ENCODE peak calls at places on chromosomes 6 and 20, in seven cellular contexts. W, X, F, I, Y, T and U are unnamed samples.

GRCh38 chr6:73455865-73456629 is 4.0 kb upstream of the CGAS start:
- DNase-seq in Y (no peak), I (no peak), X (no peak), W (no peak), F (peak), T (peak), U (no peak)

GRCh38 chr6:7468382-7469081 is 72.9 kb upstream of the DSP start:
- DNase-seq in Y (no peak), T (peak), F (peak), W (peak), X (no peak), I (no peak), U (peak)

GRCh38 chr6:135328136-135328535 is 147.0 kb downstream of the MYB start:
- DNase-seq in X (no peak), I (no peak), F (no peak), W (no peak), Y (no peak), T (no peak), U (no peak)

GRCh38 chr6:104118274-104118673 is 741.4 kb downstream of the HACE1 start:
- DNase-seq in T (peak), Y (no peak), X (no peak), W (peak), F (no peak), I (no peak), U (peak)

GRCh38 chr6:135938588-135939215 is 87.2 kb downstream of the PDE7B start:
- DNase-seq in F (peak), W (peak), T (peak), Y (no peak), I (no peak), X (no peak), U (peak)

GRCh38 chr20:47133809-47134456 is 222.6 kb downstream of the ZMYND8 start:
- DNase-seq in Y (no peak), I (no peak), W (peak), X (no peak), F (peak), T (peak), U (peak)

GRCh38 chr6:119390276-119390793 is 40.8 kb upstream of the MAN1A1 start:
- DNase-seq in T (peak), X (no peak), I (no peak), Y (no peak), F (no peak), W (peak), U (no peak)

GRCh38 chr20:13458860-13459451 is 179.8 kb downstream of the TASP1 start:
- DNase-seq in T (peak), W (peak), Y (peak), I (no peak), X (no peak), F (peak), U (peak)

GRCh38 chr6:95578106-95578410 is 723 bp downstream of the MANEA start:
- DNase-seq in F (peak), Y (no peak), I (no peak), X (no peak), W (no peak), T (no peak), U (peak)

GRCh38 chr6:168158280-168158979 is 79.4 kb upstream of the FRMD1 start:
- DNase-seq in T (peak), W (no peak), I (peak), X (peak), F (no peak), Y (no peak), U (no peak)

GRCh38 chr6:35664945-35665344 is 23.8 kb downstream of the FKBP5 start:
- DNase-seq in I (no peak), Y (no peak), F (peak), T (no peak), X (no peak), W (no peak), U (no peak)

GRCh38 chr20:32162367-32162766 is 45.2 kb downstream of the PLAGL2 start:
- DNase-seq in I (no peak), Y (no peak), W (no peak), F (no peak), T (no peak), X (no peak), U (no peak)

GRCh38 chr20:18001131-18001921 is 32.5 kb downstream of the MGME1 start:
- DNase-seq in W (peak), X (no peak), I (no peak), Y (no peak), T (peak), F (peak), U (peak)

GRCh38 chr20:55580475-55580874 is 424.8 kb downstream of the CBLN4 start:
- DNase-seq in Y (no peak), X (no peak), I (no peak), F (no peak), T (no peak), W (no peak), U (no peak)

GRCh38 chr20:31841928-31842327 is 3.5 kb downstream of the FOXS1 start:
- DNase-seq in I (no peak), X (no peak), T (peak), Y (no peak), F (peak), W (no peak), U (no peak)

GRCh38 chr20:36311141-36311853 is 5.2 kb downstream of the DLGAP4 start:
- DNase-seq in I (no peak), Y (no peak), W (no peak), T (no peak), F (no peak), X (no peak), U (no peak)

GRCh38 chr6:30748851-30749540 is 4.6 kb upstream of the IER3 start:
- DNase-seq in T (peak), W (no peak), F (peak), Y (no peak), I (no peak), X (no peak), U (no peak)

GRCh38 chr6:148831064-148831463 is 84.2 kb downstream of the UST start:
- DNase-seq in W (no peak), X (no peak), F (no peak), Y (no peak), I (no peak), T (no peak), U (peak)

GRCh38 chr6:149565539-149566371 is 420 bp upstream of the GINM1 start:
- DNase-seq in W (peak), I (peak), F (peak), T (peak), Y (peak), X (peak), U (peak)

GRCh38 chr20:38829296-38829875 is 23.9 kb downstream of the PPP1R16B start:
- DNase-seq in F (no peak), I (no peak), T (no peak), Y (no peak), W (no peak), X (no peak), U (no peak)

GRCh38 chr6:83252717-83253116 is 59.6 kb downstream of the RWDD2A start:
- DNase-seq in Y (no peak), F (peak), T (peak), I (no peak), W (peak), X (no peak), U (peak)

GRCh38 chr20:53352727-53353440 is 240.8 kb downstream of the ZNF217 start:
- DNase-seq in Y (no peak), T (peak), W (peak), I (no peak), F (no peak), X (no peak), U (peak)

GRCh38 chr6:35810831-35811698 is 5.9 kb downstream of the LHFPL5 start:
- DNase-seq in X (no peak), I (no peak), T (peak), W (no peak), Y (no peak), F (peak), U (no peak)

GRCh38 chr6:4435981-4436445 is 300.6 kb upstream of the ECI2 start:
- DNase-seq in Y (no peak), X (no peak), F (no peak), T (peak), W (no peak), I (no peak), U (no peak)

GRCh38 chr6:30096829-30097228 is 16.1 kb downstream of the TRIM31 start:
- DNase-seq in X (no peak), W (no peak), I (no peak), F (no peak), T (no peak), Y (no peak), U (no peak)

GRCh38 chr6:148401581-148401980 is 58.9 kb downstream of the SASH1 start:
- DNase-seq in F (no peak), X (no peak), T (no peak), Y (no peak), I (no peak), W (no peak), U (no peak)

GRCh38 chr6:125170376-125170775 is 16.8 kb downstream of the TPD52L1 start:
- DNase-seq in Y (no peak), T (no peak), X (no peak), F (peak), W (no peak), I (no peak), U (no peak)

GRCh38 chr6:166683477-166683876 is 56.4 kb upstream of the RPS6KA2 start:
- DNase-seq in T (peak), X (no peak), Y (no peak), W (no peak), I (no peak), F (peak), U (no peak)

GRCh38 chr6:146289816-146290588 is 253.6 kb upstream of the RAB32 start:
- DNase-seq in X (no peak), Y (no peak), I (no peak), T (peak), W (no peak), F (peak), U (peak)

GRCh38 chr6:135054238-135054574 is 416 bp downstream of the HBS1L start:
- DNase-seq in T (no peak), I (no peak), X (no peak), W (no peak), Y (no peak), F (peak), U (no peak)

GRCh38 chr6:42251500-42251899 is 33.8 kb upstream of the MRPS10 start:
- DNase-seq in T (no peak), W (no peak), I (no peak), Y (no peak), F (peak), X (no peak), U (no peak)

GRCh38 chr6:152696543-152696942 is 1.2 kb upstream of the MYCT1 start:
- DNase-seq in X (no peak), T (peak), F (peak), W (no peak), Y (no peak), I (no peak), U (peak)

GRCh38 chr20:1630186-1630585 is 10.4 kb upstream of the SIRPB1 start:
- DNase-seq in I (no peak), X (no peak), Y (no peak), T (no peak), W (no peak), F (no peak), U (no peak)

GRCh38 chr6:34146801-34147592 is 1.1 kb upstream of the GRM4 start:
- DNase-seq in X (peak), W (no peak), Y (no peak), F (peak), I (peak), T (no peak), U (no peak)

GRCh38 chr6:169868458-169868857 is 117.0 kb downstream of the ERMARD start:
- DNase-seq in T (no peak), Y (no peak), X (peak), I (no peak), F (no peak), W (no peak), U (no peak)

GRCh38 chr6:7673063-7673536 is 52.8 kb upstream of the BMP6 start:
- DNase-seq in T (no peak), W (peak), F (peak), I (peak), X (peak), Y (peak), U (peak)

GRCh38 chr20:58032599-58032998 is 195.9 kb downstream of the ANKRD60 start:
- DNase-seq in X (no peak), F (no peak), I (no peak), Y (no peak), W (no peak), T (no peak), U (no peak)

GRCh38 chr20:58037631-58038030 is 190.8 kb downstream of the ANKRD60 start:
- DNase-seq in I (no peak), W (no peak), F (no peak), X (peak), T (no peak), Y (no peak), U (no peak)

GRCh38 chr20:58038123-58038654 is 190.3 kb downstream of the ANKRD60 start:
- DNase-seq in I (no peak), T (no peak), F (no peak), X (peak), Y (no peak), W (no peak), U (no peak)

GRCh38 chr20:58028123-58028522 is 200.3 kb downstream of the ANKRD60 start:
- DNase-seq in Y (no peak), I (no peak), F (no peak), X (peak), T (no peak), W (peak), U (no peak)

GRCh38 chr20:58033026-58033536 is 195.4 kb downstream of the ANKRD60 start:
- DNase-seq in W (no peak), T (no peak), Y (no peak), I (no peak), F (no peak), X (peak), U (no peak)
- H3K4ac ChIP-seq in W (no peak), T (no peak), Y (no peak), I (no peak), F (no peak), X (no peak), U (no peak)

DNA sequence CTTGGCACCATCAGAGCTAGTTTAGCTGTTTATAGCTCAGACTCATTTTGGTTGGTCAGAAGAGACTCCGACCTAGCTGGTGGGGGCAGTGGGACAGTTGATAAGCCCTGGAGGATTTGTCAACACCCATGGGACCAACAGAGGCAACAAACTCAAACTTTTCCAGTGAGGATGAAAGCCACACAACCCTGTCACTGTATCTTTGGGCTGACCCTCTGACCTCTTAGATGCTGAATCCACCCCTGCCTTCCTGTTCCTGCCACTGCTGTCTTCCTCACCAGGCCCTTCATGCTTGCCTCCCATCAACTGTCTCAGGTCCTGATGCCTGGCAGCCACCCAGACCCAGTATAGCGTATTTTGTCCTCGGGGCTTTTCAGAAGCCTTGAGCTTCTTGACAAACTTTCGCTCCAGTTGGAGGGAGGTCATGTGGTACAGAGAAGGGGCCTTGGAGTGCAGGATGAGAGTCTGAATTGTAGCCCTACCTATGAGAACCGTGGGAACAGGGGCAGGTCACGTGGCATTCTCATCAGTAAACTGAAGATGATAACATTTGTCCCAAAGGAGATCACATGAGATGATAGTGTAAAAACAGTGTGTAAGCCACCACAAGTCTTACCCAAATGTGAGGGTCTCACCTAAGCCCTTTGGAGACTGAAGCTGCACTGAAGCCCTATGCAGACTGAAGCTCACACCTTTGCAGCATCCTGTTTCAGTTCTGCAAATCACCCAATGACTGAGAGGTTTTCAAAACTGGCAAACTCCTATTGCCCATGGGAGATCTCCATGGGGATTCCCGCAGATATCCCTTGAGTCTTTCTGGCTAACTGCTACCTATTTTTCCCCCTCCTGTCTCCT is 72.0 kb upstream of the F13A1 start:
- DNase-seq in Y (no peak), T (no peak), W (no peak), I (no peak), X (no peak), F (no peak), U (no peak)
- H3K4me2 ChIP-seq in Y (no peak), T (no peak), W (no peak), I (no peak), X (no peak), F (no peak), U (no peak)

GRCh38 chr20:63551068-63551467 is 2.9 kb upstream of the FNDC11 start:
- DNase-seq in X (no peak), I (no peak), T (peak), F (no peak), Y (no peak), W (no peak), U (no peak)
- H3K4ac ChIP-seq in X (no peak), I (no peak), T (no peak), F (no peak), Y (no peak), W (no peak), U (no peak)

DNA sequence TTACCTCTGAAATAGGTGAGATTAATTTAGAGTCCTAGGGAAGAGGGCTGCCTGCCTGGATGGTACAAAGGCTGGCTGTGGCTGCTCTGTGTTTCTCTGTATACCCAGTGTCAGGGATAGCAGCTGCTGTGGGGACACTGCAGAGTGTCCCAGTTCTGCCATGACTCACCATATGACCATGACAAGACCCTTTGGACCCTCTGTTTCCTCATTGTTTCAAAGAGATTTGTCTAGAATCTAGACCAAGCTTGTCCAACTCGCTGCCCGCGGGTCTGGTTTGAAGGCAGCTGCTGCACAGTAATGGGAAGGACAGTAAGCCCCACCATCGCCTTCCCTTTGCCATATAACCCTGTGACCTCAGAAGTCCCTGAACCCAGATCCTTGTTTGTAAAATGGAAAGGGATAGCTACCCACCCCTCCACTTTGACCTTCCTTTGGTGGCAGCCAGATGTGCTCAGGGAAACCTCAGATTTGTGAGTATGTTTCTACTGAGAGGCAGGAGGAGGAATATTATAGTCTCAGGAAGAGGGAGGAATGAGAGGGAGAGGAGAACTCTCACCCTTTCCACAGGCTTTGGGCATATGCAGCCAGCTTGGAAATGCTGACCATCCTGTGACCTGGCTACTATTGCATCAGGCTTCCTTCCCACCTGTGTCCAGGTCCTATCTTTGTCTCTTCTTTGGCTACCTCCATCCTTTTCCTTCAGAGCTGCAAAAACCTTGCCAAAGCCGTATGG is 14.0 kb downstream of the PLCG1 start:
- DNase-seq in T (no peak), Y (no peak), I (no peak), X (no peak), F (no peak), W (no peak), U (no peak)
- H3K4me2 ChIP-seq in T (no peak), Y (no peak), I (no peak), X (no peak), F (no peak), W (no peak), U (no peak)

GRCh38 chr6:99296261-99296660 is 53.2 kb downstream of the FAXC start:
- DNase-seq in T (no peak), F (no peak), X (no peak), I (no peak), Y (no peak), W (no peak), U (no peak)
- H3K4ac ChIP-seq in T (no peak), F (no peak), X (no peak), I (no peak), Y (no peak), W (no peak), U (no peak)